ENCODE peak calls at places on chromosome 1, in five cellular contexts. T is fibroblast of lung, B is esophagus squamous epithelium, L is adipocyte, X is neural progenitor cell. U is an unnamed sample. For H3K4me1, the result is how much of the 10 kb centered on the place peaks cover.

GRCh38 chr1:65153635-65154034 is 5.6 kb downstream of the AK4 start:
- DNase-seq in T (no peak), B (no peak), L (no peak), X (no peak), U (peak)

GRCh38 chr1:17045140-17045539 is 8.7 kb downstream of the SDHB start:
- DNase-seq in T (no peak), B (no peak), L (no peak), X (no peak), U (no peak)

GRCh38 chr1:61184035-61184713 is 101.8 kb downstream of the NFIA start:
- DNase-seq in T (peak), B (peak), L (peak), X (no peak), U (peak)

GRCh38 chr1:218847966-218848365 is 325.7 kb upstream of the LYPLAL1 start:
- DNase-seq in T (no peak), B (no peak), L (no peak), X (no peak), U (no peak)

GRCh38 chr1:39105841-39106765 is 80.0 kb downstream of the NDUFS5 start:
- DNase-seq in T (peak), B (no peak), L (peak), X (peak), U (peak)

GRCh38 chr1:230600111-230601000 is 41.9 kb upstream of the COG2 start:
- DNase-seq in T (no peak), B (no peak), L (no peak), X (no peak), U (peak)

GRCh38 chr1:167611983-167612382 is 18.0 kb upstream of the RCSD1 start:
- DNase-seq in T (no peak), B (no peak), L (no peak), X (no peak), U (no peak)

GRCh38 chr1:154609398-154610380 is 1.7 kb upstream of the ADAR start:
- DNase-seq in T (no peak), B (no peak), L (peak), X (peak), U (peak)

GRCh38 chr1:9824702-9825089 is 931 bp upstream of the CLSTN1 start:
- DNase-seq in T (no peak), B (no peak), L (no peak), X (no peak), U (no peak)

GRCh38 chr1:56967900-56968832 is 2.4 kb upstream of the C8B start:
- DNase-seq in T (peak), B (no peak), L (peak), X (peak), U (peak)

GRCh38 chr1:53328009-53328489 is at the start of gene LRP8:
- DNase-seq in T (peak), B (peak), L (peak), X (peak), U (peak)

GRCh38 chr1:48943826-48944225 is 167.1 kb upstream of the BEND5 start:
- DNase-seq in T (no peak), B (no peak), L (no peak), X (no peak), U (no peak)

GRCh38 chr1:167158095-167158812 is 62.4 kb upstream of the POU2F1 start:
- DNase-seq in T (no peak), B (no peak), L (no peak), X (no peak), U (no peak)

GRCh38 chr1:245873068-245873467 is 634.0 kb downstream of the SMYD3 start:
- DNase-seq in T (no peak), B (no peak), L (peak), X (no peak), U (no peak)

GRCh38 chr1:74010206-74010605 is 187.8 kb downstream of the LRRIQ3 start:
- DNase-seq in T (no peak), B (no peak), L (no peak), X (no peak), U (peak)

GRCh38 chr1:162956922-162957321 is 95.9 kb upstream of the CCDC190 start:
- DNase-seq in T (peak), B (no peak), L (peak), X (no peak), U (no peak)

GRCh38 chr1:26072305-26072704 is 4.9 kb upstream of the TRIM63 start:
- DNase-seq in T (no peak), B (no peak), L (no peak), X (no peak), U (no peak)

GRCh38 chr1:192565946-192566345 is 9.6 kb upstream of the RGS1 start:
- DNase-seq in T (no peak), B (no peak), L (no peak), X (no peak), U (no peak)

GRCh38 chr1:112536561-112536960 is 27.8 kb downstream of the WNT2B start:
- DNase-seq in T (peak), B (no peak), L (no peak), X (no peak), U (no peak)

GRCh38 chr1:30904191-30904961 is 4.2 kb downstream of the SDC3 start:
- DNase-seq in T (no peak), B (no peak), L (no peak), X (no peak), U (no peak)

GRCh38 chr1:30903343-30904034 is 5.1 kb downstream of the SDC3 start:
- DNase-seq in T (no peak), B (no peak), L (no peak), X (no peak), U (no peak)

GRCh38 chr1:30905403-30905802 is 3.2 kb downstream of the SDC3 start:
- DNase-seq in T (no peak), B (no peak), L (no peak), X (no peak), U (no peak)

GRCh38 chr1:30905898-30906620 is 2.5 kb downstream of the SDC3 start:
- DNase-seq in T (no peak), B (no peak), L (no peak), X (no peak), U (no peak)

GRCh38 chr1:30904962-30905335 is 3.6 kb downstream of the SDC3 start:
- DNase-seq in T (no peak), B (no peak), L (no peak), X (no peak), U (no peak)
- H3K4me1 ChIP-seq in T (under half), B (half or more), L (under half), X (under half), U (under half)

GRCh38 chr1:186782791-186783190 is 46.0 kb upstream of the PLA2G4A start:
- DNase-seq in T (no peak), B (no peak), L (no peak), X (no peak), U (no peak)
- H3K4me1 ChIP-seq in T (under half), B (under half), L (under half), X (under half), U (under half)

GRCh38 chr1:234727018-234727757 is 117.2 kb upstream of the IRF2BP2 start:
- DNase-seq in T (no peak), B (no peak), L (no peak), X (peak), U (no peak)

GRCh38 chr1:234725177-234726132 is 115.5 kb upstream of the IRF2BP2 start:
- DNase-seq in T (peak), B (no peak), L (no peak), X (no peak), U (peak)

GRCh38 chr1:234724517-234725176 is 114.7 kb upstream of the IRF2BP2 start:
- DNase-seq in T (no peak), B (no peak), L (no peak), X (peak), U (peak)

GRCh38 chr1:234728740-234729139 is 118.8 kb upstream of the IRF2BP2 start:
- DNase-seq in T (no peak), B (no peak), L (no peak), X (no peak), U (no peak)

GRCh38 chr1:234726359-234726836 is 116.4 kb upstream of the IRF2BP2 start:
- DNase-seq in T (no peak), B (no peak), L (peak), X (peak), U (no peak)
- H3K4me1 ChIP-seq in T (under half), B (half or more), L (under half), X (half or more), U (under half)

GRCh38 chr1:206471415-206471801 is 1.1 kb downstream of the IKBKE start:
- DNase-seq in T (no peak), B (no peak), L (no peak), X (no peak), U (no peak)
- H3K4me1 ChIP-seq in T (under half), B (half or more), L (under half), X (under half), U (under half)

GRCh38 chr1:228867951-228868730 is 132.9 kb downstream of the RHOU start:
- DNase-seq in T (no peak), B (no peak), L (no peak), X (no peak), U (peak)
- H3K4me1 ChIP-seq in T (under half), B (under half), L (under half), X (under half), U (under half)

GRCh38 chr1:228944241-228944741 is 209.0 kb downstream of the RHOU start:
- DNase-seq in T (no peak), B (no peak), L (no peak), X (no peak), U (no peak)
- H3K4me1 ChIP-seq in T (under half), B (under half), L (under half), X (under half), U (under half)